ENCODE peak calls at places on chromosome 9, in seven cellular contexts. C is stimulated activated CD4-positive, alpha-beta T cell treated with anti-CD3 and anti-CD28 coated beads, Interleukin-4, amount 100 ng/mL, for 4 hours; L is non-pigmented ciliary epithelial cell; M is Daoy; Y is breast epithelium; Z is NCI-H2029 treated with DMSO at 0.1 percent for 48 hours; S is NCI-H774. U is an unnamed sample.

GRCh38 chr9:130356877-130357584 is 87.7 kb upstream of the ASS1 start:
- DNase-seq in L (no peak), S (no peak), Z (no peak), Y (no peak), M (no peak), C (no peak), U (no peak)

GRCh38 chr9:129320575-129321311 is 142.7 kb upstream of the IER5L start:
- DNase-seq in Y (no peak), S (peak), C (peak), M (no peak), L (no peak), Z (peak), U (peak)

GRCh38 chr9:76218868-76219462 is 175.3 kb downstream of the RFK start:
- DNase-seq in M (peak), S (no peak), C (no peak), Y (no peak), L (no peak), Z (no peak), U (peak)

GRCh38 chr9:133836818-133837217 is 98.7 kb upstream of the SARDH start:
- DNase-seq in C (no peak), S (no peak), Z (no peak), Y (no peak), L (no peak), M (no peak), U (no peak)

GRCh38 chr9:133597316-133597957 is 11.8 kb downstream of the FAM163B start:
- DNase-seq in Y (no peak), M (no peak), S (no peak), L (no peak), C (no peak), Z (no peak), U (peak)

GRCh38 chr9:116767219-116767618 is 80.1 kb downstream of the TRIM32 start:
- DNase-seq in Z (peak), C (no peak), S (peak), L (no peak), M (no peak), Y (no peak), U (no peak)

GRCh38 chr9:86766912-86767311 is 180.4 kb downstream of the GAS1 start:
- DNase-seq in S (peak), L (peak), Z (no peak), M (peak), C (no peak), Y (peak), U (peak)

GRCh38 chr9:124439661-124440243 is 10.5 kb upstream of the ADGRD2 start:
- DNase-seq in M (no peak), L (no peak), Z (no peak), C (no peak), Y (no peak), S (no peak), U (no peak)

GRCh38 chr9:113992276-113992951 is 85.7 kb downstream of the AMBP start:
- DNase-seq in M (no peak), L (no peak), C (no peak), Y (no peak), Z (peak), S (no peak), U (no peak)

GRCh38 chr9:133155156-133155555 is 8.6 kb downstream of the GBGT1 start:
- DNase-seq in Y (no peak), L (no peak), S (no peak), M (no peak), Z (no peak), C (no peak), U (no peak)

GRCh38 chr9:78882501-78882900 is 585.6 kb downstream of the PSAT1 start:
- DNase-seq in Y (no peak), M (no peak), C (no peak), L (no peak), S (no peak), Z (no peak), U (no peak)

GRCh38 chr9:14511452-14511851 is 181.8 kb downstream of the ZDHHC21 start:
- DNase-seq in L (peak), Y (no peak), Z (no peak), S (no peak), C (no peak), M (peak), U (no peak)

GRCh38 chr9:38288502-38288901 is 104.0 kb upstream of the ALDH1B1 start:
- DNase-seq in Z (no peak), S (no peak), L (no peak), C (no peak), M (no peak), Y (no peak), U (no peak)

GRCh38 chr9:34046784-34047379 is 1.8 kb downstream of the UBAP2 start:
- DNase-seq in S (no peak), M (peak), Y (no peak), C (no peak), Z (no peak), L (no peak), U (no peak)

GRCh38 chr9:107118873-107119272 is 164.2 kb upstream of the RAD23B start:
- DNase-seq in M (no peak), L (no peak), S (no peak), Y (no peak), C (no peak), Z (no peak), U (no peak)

GRCh38 chr9:134066546-134066922 is 1.3 kb downstream of the BRD3 start:
- DNase-seq in Z (no peak), S (no peak), M (no peak), Y (no peak), L (no peak), C (no peak), U (peak)

GRCh38 chr9:35716236-35716635 is 15.8 kb downstream of the TLN1 start:
- DNase-seq in M (no peak), S (no peak), C (no peak), Z (no peak), Y (no peak), L (no peak), U (no peak)

GRCh38 chr9:101536938-101537337 is 3.3 kb downstream of the RNF20 start:
- DNase-seq in M (peak), S (no peak), C (no peak), Y (no peak), Z (no peak), L (no peak), U (peak)

GRCh38 chr9:75378036-75378435 is 289.7 kb downstream of the OSTF1 start:
- DNase-seq in M (no peak), S (no peak), C (no peak), Y (no peak), L (peak), Z (no peak), U (no peak)

GRCh38 chr9:33813712-33814641 is 3.0 kb upstream of the UBE2R2 start:
- DNase-seq in Z (peak), Y (no peak), S (no peak), L (peak), M (peak), C (no peak), U (peak)

GRCh38 chr9:108933231-108933630 is 693 bp downstream of the ELP1 start:
- DNase-seq in C (no peak), M (peak), S (no peak), Y (no peak), Z (no peak), L (no peak), U (peak)

GRCh38 chr9:136855461-136856077 is 3.4 kb downstream of the MAMDC4 start:
- DNase-seq in C (no peak), Z (no peak), S (no peak), M (no peak), Y (no peak), L (no peak), U (no peak)

GRCh38 chr9:35044071-35044470 is 28.4 kb downstream of the VCP start:
- DNase-seq in Y (no peak), M (no peak), S (no peak), L (no peak), C (no peak), Z (no peak), U (no peak)

GRCh38 chr9:114098021-114098659 is 952 bp downstream of the KIF12 start:
- DNase-seq in M (peak), Z (peak), Y (no peak), L (no peak), C (peak), S (no peak), U (no peak)

U was measured in A172.